ENCODE peak calls at places on chromosomes 11 and 22, in five cellular contexts. One of them, this sample, is unnamed.

GRCh38 chr22:30869996-30870395 is 98.6 kb downstream of the MORC2 start:
- DNase-seq in HCT116: no peak
- DNase-seq in hepatocyte: no peak
- DNase-seq in MM.1S: no peak
- DNase-seq in PC-3: no peak
- DNase-seq in this sample: no peak

GRCh38 chr11:27557223-27557622 is 50.7 kb upstream of the LIN7C start:
- DNase-seq in MM.1S: no peak
- DNase-seq in PC-3: no peak
- DNase-seq in HCT116: no peak
- DNase-seq in hepatocyte: no peak
- DNase-seq in this sample: no peak

GRCh38 chr11:108394744-108395284 is 72.5 kb downstream of the C11orf65 start:
- DNase-seq in MM.1S: no peak
- DNase-seq in hepatocyte: no peak
- DNase-seq in HCT116: no peak
- DNase-seq in PC-3: no peak
- DNase-seq in this sample: no peak

GRCh38 chr11:80606726-80607125 is 1165.9 kb upstream of the TENM4 start:
- DNase-seq in PC-3: no peak
- DNase-seq in MM.1S: no peak
- DNase-seq in hepatocyte: no peak
- DNase-seq in HCT116: no peak
- DNase-seq in this sample: no peak

GRCh38 chr11:44065851-44066731 is at the start of gene ACCS:
- DNase-seq in HCT116: peak
- DNase-seq in hepatocyte: peak
- DNase-seq in PC-3: peak
- DNase-seq in MM.1S: peak
- DNase-seq in this sample: no peak

GRCh38 chr11:85603220-85603619 is 23.9 kb downstream of the DLG2 start:
- DNase-seq in HCT116: no peak
- DNase-seq in PC-3: no peak
- DNase-seq in hepatocyte: no peak
- DNase-seq in MM.1S: no peak
- DNase-seq in this sample: no peak

GRCh38 chr22:41830174-41830573 is 2.7 kb upstream of the SREBF2 start:
- DNase-seq in hepatocyte: no peak
- DNase-seq in HCT116: no peak
- DNase-seq in PC-3: no peak
- DNase-seq in MM.1S: no peak
- DNase-seq in this sample: peak

GRCh38 chr11:79259800-79260199 is 181.0 kb downstream of the TENM4 start:
- DNase-seq in hepatocyte: no peak
- DNase-seq in MM.1S: no peak
- DNase-seq in HCT116: no peak
- DNase-seq in PC-3: peak
- DNase-seq in this sample: no peak

GRCh38 chr11:12359761-12360160 is 17.6 kb upstream of the PARVA start:
- DNase-seq in MM.1S: no peak
- DNase-seq in PC-3: peak
- DNase-seq in HCT116: no peak
- DNase-seq in hepatocyte: no peak
- DNase-seq in this sample: no peak

GRCh38 chr11:85815186-85815911 is 4.4 kb upstream of the SYTL2 start:
- DNase-seq in MM.1S: no peak
- DNase-seq in HCT116: no peak
- DNase-seq in PC-3: peak
- DNase-seq in hepatocyte: no peak
- DNase-seq in this sample: no peak

GRCh38 chr11:5258543-5259262 is 4.1 kb upstream of the HBG2 start:
- DNase-seq in MM.1S: no peak
- DNase-seq in HCT116: no peak
- DNase-seq in hepatocyte: no peak
- DNase-seq in PC-3: no peak
- DNase-seq in this sample: no peak

DNA sequence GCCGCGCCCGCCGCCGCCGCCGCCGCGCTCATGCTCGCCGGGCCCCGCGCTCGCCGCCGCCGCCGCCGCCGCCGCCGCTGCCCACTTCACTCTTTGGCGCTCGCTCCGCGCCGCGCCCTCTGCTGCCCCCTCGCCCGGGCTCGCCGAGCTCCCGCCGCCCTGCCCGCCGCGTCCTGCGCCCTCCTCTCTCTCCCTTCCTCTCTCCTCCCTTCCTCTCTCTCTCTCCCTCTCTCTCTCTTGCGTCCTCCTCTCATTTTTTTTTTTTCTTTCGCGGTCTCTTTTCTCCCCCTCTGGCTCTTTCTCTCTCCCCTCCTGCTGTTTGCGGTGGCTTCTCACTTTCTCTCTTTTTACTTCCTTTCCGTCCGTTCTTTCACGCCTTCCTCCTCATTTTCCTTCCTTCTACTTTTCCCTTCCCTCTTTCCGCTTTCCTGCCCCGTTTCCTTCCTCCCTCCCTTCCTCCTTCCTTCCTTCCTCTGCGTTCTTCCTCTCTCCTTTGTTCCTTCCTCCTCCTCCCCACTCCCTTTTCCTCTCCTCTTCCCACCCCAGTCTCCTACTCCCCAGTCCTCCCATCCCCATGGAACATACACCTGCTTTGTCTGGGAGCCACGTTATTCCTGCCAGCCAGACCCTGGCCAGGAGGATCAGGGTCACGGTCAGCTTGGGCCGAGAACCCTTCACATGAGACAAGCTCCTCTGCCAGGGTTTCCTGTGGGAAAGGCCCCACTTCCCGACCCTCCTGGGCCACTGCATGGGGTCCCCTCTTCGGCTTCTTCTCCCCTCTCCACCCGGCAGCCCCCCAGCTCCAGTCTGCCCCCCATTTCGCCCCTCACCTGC is 19.3 kb upstream of the SHISAL1 start:
- DNase-seq in hepatocyte: peak
- DNase-seq in PC-3: peak
- DNase-seq in MM.1S: no peak
- DNase-seq in HCT116: no peak
- DNase-seq in this sample: no peak
- TF ChIP-seq CTCF in hepatocyte: peak
- TF ChIP-seq CTCF in PC-3: no peak
- TF ChIP-seq CTCF in MM.1S: no peak
- TF ChIP-seq CTCF in HCT116: no peak
- TF ChIP-seq CTCF in this sample: no peak

DNA sequence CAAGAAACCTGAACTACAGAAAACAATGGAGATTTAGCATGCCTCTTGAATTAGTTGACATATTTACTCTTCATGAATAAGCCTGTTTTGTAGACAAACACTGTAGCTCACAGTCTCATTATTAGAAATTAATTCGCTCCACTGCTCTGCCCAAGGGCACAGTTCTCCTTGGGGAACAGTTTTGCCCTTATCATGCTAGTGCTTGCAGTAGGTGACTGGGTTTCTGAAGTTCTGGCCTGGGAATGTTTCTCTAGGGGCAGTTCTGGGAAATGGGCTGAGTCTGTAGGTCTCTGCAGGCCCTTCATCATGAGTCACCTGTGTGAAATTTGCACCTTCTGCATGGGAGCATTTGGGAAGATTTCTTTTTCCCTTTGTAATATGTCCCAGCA is 217.3 kb upstream of the PLET1 start:
- DNase-seq in hepatocyte: no peak
- DNase-seq in PC-3: peak
- DNase-seq in MM.1S: no peak
- DNase-seq in HCT116: no peak
- DNase-seq in this sample: no peak
- TF ChIP-seq EZH2phosphoT487 in hepatocyte: no peak
- TF ChIP-seq EZH2phosphoT487 in PC-3: no peak
- TF ChIP-seq EZH2phosphoT487 in MM.1S: no peak
- TF ChIP-seq EZH2phosphoT487 in HCT116: no peak
- TF ChIP-seq EZH2phosphoT487 in this sample: no peak

DNA sequence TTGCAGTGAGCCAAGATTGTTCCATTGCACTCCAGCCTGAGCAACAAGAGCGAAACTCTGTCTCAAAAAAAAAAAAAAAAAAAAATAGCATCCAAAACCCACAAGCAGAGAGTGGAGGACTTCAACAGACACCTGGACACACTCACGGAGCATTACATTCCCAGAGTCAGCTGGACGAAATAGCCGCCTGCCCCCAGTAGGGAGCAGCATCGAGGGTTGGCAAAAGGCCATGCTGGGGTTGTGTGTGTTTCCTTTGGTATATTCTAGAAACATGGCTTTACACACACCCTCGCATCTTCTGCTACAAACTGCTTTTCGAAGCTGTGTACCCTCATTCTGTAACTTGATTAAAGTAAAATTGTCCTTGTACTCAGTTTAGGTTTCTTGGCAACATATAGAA is 5.3 kb downstream of the ADA2 start:
- DNase-seq in PC-3: peak
- DNase-seq in MM.1S: peak
- DNase-seq in HCT116: peak
- DNase-seq in hepatocyte: peak
- DNase-seq in this sample: peak
- TF ChIP-seq CTCF in PC-3: peak
- TF ChIP-seq CTCF in MM.1S: peak
- TF ChIP-seq CTCF in HCT116: peak
- TF ChIP-seq CTCF in hepatocyte: peak
- TF ChIP-seq CTCF in this sample: peak

GRCh38 chr22:40014661-40015255 is 20.0 kb downstream of the FAM83F start:
- DNase-seq in PC-3: no peak
- DNase-seq in MM.1S: no peak
- DNase-seq in hepatocyte: peak
- DNase-seq in HCT116: no peak
- DNase-seq in this sample: no peak
- TF ChIP-seq EZH2phosphoT487 in PC-3: no peak
- TF ChIP-seq EZH2phosphoT487 in MM.1S: no peak
- TF ChIP-seq EZH2phosphoT487 in hepatocyte: no peak
- TF ChIP-seq EZH2phosphoT487 in HCT116: no peak
- TF ChIP-seq EZH2phosphoT487 in this sample: no peak

GRCh38 chr11:78080084-78080817 is 589 bp upstream of the NDUFC2 start:
- DNase-seq in HCT116: no peak
- DNase-seq in MM.1S: peak
- DNase-seq in PC-3: no peak
- DNase-seq in hepatocyte: no peak
- DNase-seq in this sample: no peak
- TF ChIP-seq CTCF in HCT116: no peak
- TF ChIP-seq CTCF in MM.1S: no peak
- TF ChIP-seq CTCF in PC-3: no peak
- TF ChIP-seq CTCF in hepatocyte: no peak
- TF ChIP-seq CTCF in this sample: no peak

GRCh38 chr11:88411265-88411664 is 73.7 kb upstream of the CTSC start:
- DNase-seq in PC-3: peak
- DNase-seq in MM.1S: no peak
- DNase-seq in hepatocyte: no peak
- DNase-seq in HCT116: no peak
- DNase-seq in this sample: no peak

GRCh38 chr11:88414385-88414861 is 76.9 kb upstream of the CTSC start:
- DNase-seq in MM.1S: no peak
- DNase-seq in PC-3: peak
- DNase-seq in hepatocyte: peak
- DNase-seq in HCT116: no peak
- DNase-seq in this sample: no peak

GRCh38 chr11:88418508-88418907 is 81.0 kb upstream of the CTSC start:
- DNase-seq in HCT116: no peak
- DNase-seq in PC-3: peak
- DNase-seq in MM.1S: no peak
- DNase-seq in hepatocyte: no peak
- DNase-seq in this sample: no peak

GRCh38 chr11:88415495-88415894 is 78.0 kb upstream of the CTSC start:
- DNase-seq in HCT116: no peak
- DNase-seq in hepatocyte: no peak
- DNase-seq in PC-3: no peak
- DNase-seq in MM.1S: no peak
- DNase-seq in this sample: no peak

GRCh38 chr11:88414981-88415391 is 77.5 kb upstream of the CTSC start:
- DNase-seq in hepatocyte: no peak
- DNase-seq in PC-3: peak
- DNase-seq in HCT116: no peak
- DNase-seq in MM.1S: peak
- DNase-seq in this sample: no peak
- TF ChIP-seq EZH2phosphoT487 in hepatocyte: no peak
- TF ChIP-seq EZH2phosphoT487 in PC-3: no peak
- TF ChIP-seq EZH2phosphoT487 in HCT116: no peak
- TF ChIP-seq EZH2phosphoT487 in MM.1S: no peak
- TF ChIP-seq EZH2phosphoT487 in this sample: no peak

GRCh38 chr11:33457948-33458347 is 200.8 kb downstream of the HIPK3 start:
- DNase-seq in MM.1S: no peak
- DNase-seq in HCT116: no peak
- DNase-seq in PC-3: no peak
- DNase-seq in hepatocyte: no peak
- DNase-seq in this sample: no peak
- TF ChIP-seq CTCF in MM.1S: no peak
- TF ChIP-seq CTCF in HCT116: no peak
- TF ChIP-seq CTCF in PC-3: no peak
- TF ChIP-seq CTCF in hepatocyte: no peak
- TF ChIP-seq CTCF in this sample: peak

GRCh38 chr22:39802682-39803081 is 90.9 kb downstream of the ENTHD1 start:
- DNase-seq in hepatocyte: peak
- DNase-seq in MM.1S: no peak
- DNase-seq in HCT116: no peak
- DNase-seq in PC-3: no peak
- DNase-seq in this sample: no peak

GRCh38 chr22:39797528-39798147 is 95.9 kb downstream of the ENTHD1 start:
- DNase-seq in MM.1S: no peak
- DNase-seq in PC-3: no peak
- DNase-seq in hepatocyte: no peak
- DNase-seq in HCT116: no peak
- DNase-seq in this sample: no peak

GRCh38 chr22:39805117-39805516 is 88.4 kb downstream of the ENTHD1 start:
- DNase-seq in HCT116: no peak
- DNase-seq in PC-3: no peak
- DNase-seq in hepatocyte: no peak
- DNase-seq in MM.1S: no peak
- DNase-seq in this sample: no peak

DNA sequence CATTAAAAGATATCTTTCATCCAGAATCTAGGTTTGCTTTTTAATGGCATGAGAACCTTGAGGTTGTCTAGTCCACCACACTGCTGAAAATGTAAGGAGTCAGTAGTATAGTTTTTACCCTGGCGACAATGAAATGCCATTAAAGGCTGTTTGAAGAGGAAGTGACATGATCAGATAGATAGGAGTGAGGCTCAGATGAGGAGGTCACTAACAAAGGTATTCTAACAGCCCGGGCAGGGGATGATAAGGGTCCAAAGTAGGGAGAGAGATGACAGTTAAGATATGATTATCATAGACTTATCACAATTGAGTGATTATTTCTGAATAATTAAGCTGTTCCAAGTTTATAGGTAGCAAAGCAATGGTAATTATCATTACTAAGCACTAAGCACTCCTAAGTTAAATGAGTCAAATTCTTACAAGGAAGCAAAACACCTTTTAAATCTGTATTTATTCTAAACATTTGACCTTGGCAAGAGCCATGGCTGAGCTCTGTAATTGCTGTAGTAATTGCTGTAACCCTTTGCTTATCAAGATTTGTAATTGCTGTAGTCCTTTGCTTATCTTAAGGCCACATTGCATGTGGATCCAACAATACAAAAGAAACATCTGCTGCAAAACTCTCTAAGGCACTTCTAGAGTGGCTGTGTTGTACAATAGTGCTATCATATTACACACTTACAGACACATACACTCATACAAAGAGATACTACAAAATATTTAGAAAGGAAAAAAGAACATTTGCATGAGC is 92.6 kb downstream of the ENTHD1 start:
- DNase-seq in hepatocyte: peak
- DNase-seq in PC-3: no peak
- DNase-seq in MM.1S: no peak
- DNase-seq in HCT116: no peak
- DNase-seq in this sample: no peak
- TF ChIP-seq EZH2phosphoT487 in hepatocyte: no peak
- TF ChIP-seq EZH2phosphoT487 in PC-3: no peak
- TF ChIP-seq EZH2phosphoT487 in MM.1S: no peak
- TF ChIP-seq EZH2phosphoT487 in HCT116: no peak
- TF ChIP-seq EZH2phosphoT487 in this sample: no peak

This sample was measured in OCI-LY7.